ENCODE peak calls at places on chromosomes 2 and 18, in four cellular contexts. O, L, X and F are unnamed samples. For H3K4me1, the result is how much of the 10 kb centered on the place peaks cover.

GRCh38 chr2:227780981-227781630 is 32.5 kb upstream of the CCL20 start:
- DNase-seq in O (no peak), L (no peak), X (no peak), F (no peak)

GRCh38 chr2:190782264-190782663 is 98.4 kb upstream of the GLS start:
- DNase-seq in O (no peak), L (no peak), X (no peak), F (no peak)

GRCh38 chr2:28400921-28401320 is 8.3 kb downstream of the FOSL2 start:
- DNase-seq in O (no peak), L (no peak), X (no peak), F (no peak)

GRCh38 chr2:128637481-128638155 is 318.9 kb upstream of the HS6ST1 start:
- DNase-seq in O (no peak), L (no peak), X (no peak), F (no peak)

GRCh38 chr2:66813525-66813924 is 378.6 kb downstream of the MEIS1 start:
- DNase-seq in O (no peak), L (no peak), X (no peak), F (no peak)

GRCh38 chr2:148900350-148900749 is 25.3 kb downstream of the KIF5C start:
- DNase-seq in O (no peak), L (no peak), X (no peak), F (no peak)

GRCh38 chr2:238899386-238899785 is 51.5 kb downstream of the TWIST2 start:
- DNase-seq in O (no peak), L (no peak), X (no peak), F (no peak)

GRCh38 chr2:236042087-236042486 is 126.1 kb downstream of the GBX2 start:
- DNase-seq in O (no peak), L (no peak), X (no peak), F (no peak)

GRCh38 chr2:42249284-42249683 is 80.1 kb downstream of the EML4 start:
- DNase-seq in O (no peak), L (no peak), X (no peak), F (no peak)

GRCh38 chr2:40287201-40287600 is 164.7 kb downstream of the SLC8A1 start:
- DNase-seq in O (no peak), L (no peak), X (peak), F (peak)

GRCh38 chr2:198901894-198902293 is 555.8 kb downstream of the SATB2 start:
- DNase-seq in O (no peak), L (no peak), X (no peak), F (no peak)

GRCh38 chr2:240247868-240248820 is 107.7 kb upstream of the OTOS start:
- DNase-seq in O (no peak), L (no peak), X (no peak), F (no peak)

GRCh38 chr2:105865222-105865913 is 120.7 kb downstream of the NCK2 start:
- DNase-seq in O (no peak), L (no peak), X (no peak), F (no peak)

DNA sequence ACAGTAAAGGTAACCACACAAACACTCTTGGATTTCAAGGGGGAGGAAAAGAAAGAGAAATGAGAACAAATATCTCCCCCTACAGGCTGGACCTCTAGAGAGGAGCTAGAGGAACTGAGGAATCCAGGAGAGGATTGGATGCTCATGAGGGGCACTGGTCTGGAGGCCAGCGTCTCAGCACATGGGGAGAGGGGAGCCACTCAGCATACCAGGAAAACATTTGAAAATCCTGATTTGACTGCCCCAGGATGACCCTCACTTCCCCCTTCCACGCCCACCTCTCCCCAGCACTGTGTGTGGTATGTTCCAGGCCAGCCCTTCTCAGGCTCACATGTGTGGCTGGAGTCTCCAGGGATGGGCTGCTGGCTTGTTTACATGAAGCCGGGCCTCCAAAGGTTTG is 396.8 kb upstream of the ID2 start:
- DNase-seq in O (no peak), L (no peak), X (no peak), F (no peak)
- TF ChIP-seq CTCF in O (no peak), L (peak), X (no peak), F (no peak)

GRCh38 chr2:56191617-56192016 is 7.8 kb downstream of the CCDC85A start:
- DNase-seq in O (no peak), L (peak), X (no peak), F (peak)
- H3K27ac ChIP-seq in O (no peak), L (no peak), X (no peak), F (no peak)

GRCh38 chr2:23528690-23529089 is 143.7 kb downstream of the KLHL29 start:
- DNase-seq in O (no peak), L (no peak), X (no peak), F (no peak)

GRCh38 chr2:23526835-23527790 is 142.1 kb downstream of the KLHL29 start:
- DNase-seq in O (no peak), L (no peak), X (no peak), F (no peak)

GRCh38 chr2:23526114-23526513 is 141.1 kb downstream of the KLHL29 start:
- DNase-seq in O (no peak), L (no peak), X (no peak), F (no peak)

GRCh38 chr2:23529659-23530058 is 144.7 kb downstream of the KLHL29 start:
- DNase-seq in O (no peak), L (no peak), X (no peak), F (no peak)

GRCh38 chr2:23528171-23528570 is 143.2 kb downstream of the KLHL29 start:
- DNase-seq in O (no peak), L (no peak), X (no peak), F (no peak)
- H3K4me1 ChIP-seq in O (under half), L (under half), X (under half), F (under half)

DNA sequence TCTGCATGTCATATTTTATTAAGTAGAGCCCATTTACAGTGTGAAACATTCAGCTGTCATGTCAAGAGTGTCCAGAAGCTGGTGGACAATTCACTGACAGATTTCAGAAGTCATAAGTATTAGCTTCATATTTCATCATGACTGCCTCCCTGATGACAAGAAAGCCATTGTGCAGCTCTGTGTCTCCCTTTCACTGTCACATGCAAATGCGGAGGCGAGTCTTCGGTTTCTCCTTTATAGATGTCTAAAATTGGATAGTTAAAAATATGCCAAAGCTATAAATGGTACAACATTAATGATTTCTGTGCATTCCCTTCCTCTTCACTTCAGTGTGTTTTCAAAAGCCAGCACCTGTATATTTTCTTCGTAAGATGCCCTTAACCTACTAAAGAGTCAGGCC is 99.7 kb upstream of the DDX18 start:
- DNase-seq in O (no peak), L (no peak), X (no peak), F (no peak)
- TF ChIP-seq CTCF in O (no peak), L (no peak), X (no peak), F (no peak)

DNA sequence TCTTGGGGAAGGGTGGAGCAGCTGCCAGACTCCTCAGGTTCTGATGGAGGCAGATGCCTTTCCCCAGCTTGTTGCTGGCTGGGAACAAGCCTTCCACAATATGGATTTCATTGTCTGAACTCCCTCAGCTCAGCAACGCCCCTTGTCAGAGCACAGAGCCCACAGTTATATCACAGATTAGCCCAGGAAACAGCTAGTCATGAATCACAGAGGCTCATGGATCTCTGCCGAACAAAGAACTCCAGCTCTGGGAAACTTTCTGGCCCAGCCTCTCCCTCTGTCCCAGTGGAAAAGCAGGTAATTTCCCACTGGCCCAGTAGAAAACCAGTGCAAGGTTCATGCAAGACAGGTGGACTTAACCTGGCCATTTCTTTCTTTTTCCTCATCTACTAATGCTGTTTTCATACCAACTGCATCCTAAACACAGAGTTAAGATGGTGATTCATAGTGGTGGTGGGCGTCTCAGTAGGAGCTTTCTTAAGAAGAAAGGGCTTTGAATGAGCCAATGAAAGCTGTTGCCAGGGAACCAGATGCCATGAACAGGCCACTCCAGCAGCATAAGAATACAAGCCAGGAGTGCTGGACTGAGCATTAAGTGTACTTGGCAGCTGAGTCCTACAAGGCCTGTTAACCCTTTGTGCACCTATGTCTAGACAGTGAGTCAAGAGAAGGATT is 8.7 kb upstream of the KIAA2012 start:
- DNase-seq in O (no peak), L (peak), X (no peak), F (peak)
- H3K27ac ChIP-seq in O (no peak), L (peak), X (no peak), F (no peak)

GRCh38 chr18:62289047-62289446 is 36.1 kb upstream of the TNFRSF11A start:
- DNase-seq in O (no peak), L (peak), X (no peak), F (peak)
- H3K4me1 ChIP-seq in O (under half), L (under half), X (under half), F (under half)

DNA sequence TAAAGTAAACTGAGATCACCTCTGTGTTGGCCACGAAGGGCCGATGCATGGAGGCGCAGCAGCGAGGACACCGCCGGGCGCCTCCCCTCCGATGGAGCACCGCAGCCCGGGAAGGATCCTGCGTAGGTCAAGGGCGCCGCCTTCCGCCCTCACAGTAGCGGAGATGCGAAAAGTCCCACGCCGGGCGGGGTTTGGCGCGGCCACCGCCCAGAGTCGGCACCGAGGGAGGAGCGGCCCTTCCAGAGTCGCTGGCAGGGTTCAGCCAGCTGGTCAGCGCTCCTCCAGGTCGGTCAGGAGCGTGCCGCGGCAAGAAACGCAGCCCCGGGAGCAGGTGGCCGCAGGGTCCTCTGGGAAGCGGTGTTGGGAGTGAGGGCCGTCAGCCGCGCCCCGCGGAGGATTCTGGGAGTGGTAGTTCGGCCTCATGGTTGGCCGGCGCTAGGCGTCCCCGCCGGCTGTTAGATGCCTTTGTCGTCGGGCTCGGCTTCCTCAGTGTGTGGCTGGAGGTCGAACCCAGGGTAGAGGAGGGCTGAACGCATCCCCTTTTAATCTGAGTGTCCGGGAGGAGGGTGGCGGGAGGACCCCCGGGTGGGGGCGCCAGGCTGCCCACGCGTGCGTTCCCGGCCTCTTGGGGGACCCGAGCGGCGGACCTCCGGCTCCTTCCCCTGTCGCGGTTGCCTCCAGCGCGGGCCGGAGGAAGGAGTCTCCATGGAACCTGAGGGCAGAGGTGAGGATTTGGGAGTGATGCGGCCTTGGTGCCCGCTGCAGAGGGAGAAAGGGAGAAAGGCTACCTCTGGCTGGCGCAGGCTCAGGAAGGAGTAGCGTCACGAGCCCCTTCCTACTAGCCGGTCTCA is at the start of gene ZNF892:
- DNase-seq in O (peak), L (no peak), X (peak), F (peak)
- TF ChIP-seq CTCF in O (no peak), L (no peak), X (peak), F (peak)

GRCh38 chr2:158668394-158668793 is 126.7 kb upstream of the DAPL1 start:
- DNase-seq in O (no peak), L (no peak), X (no peak), F (no peak)
- H3K27ac ChIP-seq in O (no peak), L (no peak), X (no peak), F (no peak)

GRCh38 chr2:171185165-171185818 is 24.6 kb upstream of the TLK1 start:
- DNase-seq in O (no peak), L (no peak), X (no peak), F (no peak)

GRCh38 chr2:171187819-171188218 is 27.1 kb upstream of the TLK1 start:
- DNase-seq in O (no peak), L (no peak), X (no peak), F (no peak)

GRCh38 chr2:171181067-171182049 is 20.7 kb upstream of the TLK1 start:
- DNase-seq in O (no peak), L (no peak), X (no peak), F (no peak)

GRCh38 chr2:171187177-171187576 is 26.5 kb upstream of the TLK1 start:
- DNase-seq in O (no peak), L (no peak), X (no peak), F (no peak)

GRCh38 chr2:171185941-171186340 is 25.2 kb upstream of the TLK1 start:
- DNase-seq in O (no peak), L (peak), X (no peak), F (no peak)
- H3K4me1 ChIP-seq in O (under half), L (under half), X (under half), F (under half)

GRCh38 chr2:237700583-237701032 is 73.2 kb downstream of the LRRFIP1 start:
- DNase-seq in O (peak), L (no peak), X (no peak), F (no peak)

GRCh38 chr2:237701033-237701858 is 73.9 kb downstream of the LRRFIP1 start:
- DNase-seq in O (no peak), L (no peak), X (no peak), F (no peak)

GRCh38 chr2:237701859-237702370 is 74.5 kb downstream of the LRRFIP1 start:
- DNase-seq in O (no peak), L (no peak), X (no peak), F (no peak)

GRCh38 chr2:237704476-237705224 is 77.3 kb downstream of the LRRFIP1 start:
- DNase-seq in O (no peak), L (peak), X (no peak), F (peak)

GRCh38 chr2:237702439-237703397 is 75.3 kb downstream of the LRRFIP1 start:
- DNase-seq in O (no peak), L (no peak), X (no peak), F (peak)
- TF ChIP-seq CTCF in O (no peak), L (no peak), X (no peak), F (no peak)